ENCODE peak calls at places on chromosomes 1 and 21, in five cellular contexts. One of them, this sample, is unnamed.

GRCh38 chr1:22772054-22772453 is 61.4 kb downstream of the EPHB2 start:
- DNase-seq in ovary: no peak
- DNase-seq in kidney epithelial cell: no peak
- DNase-seq in heart left ventricle: no peak
- DNase-seq in epithelial cell of esophagus: no peak
- DNase-seq in this sample: no peak

GRCh38 chr1:52769346-52770033 is 43.2 kb downstream of the ZYG11B start:
- DNase-seq in ovary: no peak
- DNase-seq in kidney epithelial cell: no peak
- DNase-seq in heart left ventricle: no peak
- DNase-seq in epithelial cell of esophagus: no peak
- DNase-seq in this sample: no peak

GRCh38 chr1:54329337-54329954 is 76.7 kb downstream of the SSBP3 start:
- DNase-seq in ovary: no peak
- DNase-seq in kidney epithelial cell: no peak
- DNase-seq in heart left ventricle: no peak
- DNase-seq in epithelial cell of esophagus: peak
- DNase-seq in this sample: no peak

GRCh38 chr1:87045757-87046422 is 131.5 kb downstream of the HS2ST1 start:
- DNase-seq in ovary: no peak
- DNase-seq in kidney epithelial cell: no peak
- DNase-seq in heart left ventricle: no peak
- DNase-seq in epithelial cell of esophagus: no peak
- DNase-seq in this sample: no peak

GRCh38 chr1:11051781-11052510 is 4.9 kb upstream of the MASP2 start:
- DNase-seq in ovary: no peak
- DNase-seq in kidney epithelial cell: no peak
- DNase-seq in heart left ventricle: no peak
- DNase-seq in epithelial cell of esophagus: no peak
- DNase-seq in this sample: no peak

GRCh38 chr1:7373936-7374760 is 396.9 kb upstream of the VAMP3 start:
- DNase-seq in ovary: no peak
- DNase-seq in kidney epithelial cell: no peak
- DNase-seq in heart left ventricle: no peak
- DNase-seq in epithelial cell of esophagus: no peak
- DNase-seq in this sample: no peak

GRCh38 chr1:100627018-100627716 is 89.2 kb downstream of the GPR88 start:
- DNase-seq in ovary: no peak
- DNase-seq in kidney epithelial cell: no peak
- DNase-seq in heart left ventricle: no peak
- DNase-seq in epithelial cell of esophagus: peak
- DNase-seq in this sample: no peak

GRCh38 chr1:158060001-158060400 is 66.6 kb downstream of the KIRREL1 start:
- DNase-seq in ovary: no peak
- DNase-seq in kidney epithelial cell: no peak
- DNase-seq in heart left ventricle: no peak
- DNase-seq in epithelial cell of esophagus: no peak
- DNase-seq in this sample: no peak

GRCh38 chr1:2637472-2637871 is 4.7 kb upstream of the MMEL1 start:
- DNase-seq in ovary: no peak
- DNase-seq in kidney epithelial cell: no peak
- DNase-seq in heart left ventricle: no peak
- DNase-seq in epithelial cell of esophagus: no peak
- DNase-seq in this sample: no peak

GRCh38 chr1:230112131-230112701 is 45.2 kb downstream of the GALNT2 start:
- DNase-seq in ovary: no peak
- DNase-seq in kidney epithelial cell: no peak
- DNase-seq in heart left ventricle: no peak
- DNase-seq in epithelial cell of esophagus: no peak
- DNase-seq in this sample: no peak

GRCh38 chr1:209160230-209160629 is 423.3 kb upstream of the CAMK1G start:
- DNase-seq in ovary: no peak
- DNase-seq in kidney epithelial cell: no peak
- DNase-seq in heart left ventricle: no peak
- DNase-seq in epithelial cell of esophagus: no peak
- DNase-seq in this sample: no peak

GRCh38 chr21:35648512-35648911 is 411.8 kb downstream of the SETD4 start:
- DNase-seq in ovary: no peak
- DNase-seq in kidney epithelial cell: no peak
- DNase-seq in heart left ventricle: no peak
- DNase-seq in epithelial cell of esophagus: peak
- DNase-seq in this sample: no peak

GRCh38 chr1:59486595-59486994 is 189.7 kb downstream of the FGGY start:
- DNase-seq in ovary: no peak
- DNase-seq in kidney epithelial cell: no peak
- DNase-seq in heart left ventricle: no peak
- DNase-seq in epithelial cell of esophagus: no peak
- DNase-seq in this sample: no peak

GRCh38 chr1:221180694-221181368 is 301.6 kb downstream of the HLX start:
- DNase-seq in ovary: no peak
- DNase-seq in kidney epithelial cell: no peak
- DNase-seq in heart left ventricle: no peak
- DNase-seq in epithelial cell of esophagus: no peak
- DNase-seq in this sample: no peak

GRCh38 chr1:162285149-162285561 is 91.5 kb downstream of the SPATA46 start:
- DNase-seq in ovary: no peak
- DNase-seq in kidney epithelial cell: peak
- DNase-seq in heart left ventricle: peak
- DNase-seq in epithelial cell of esophagus: peak
- DNase-seq in this sample: no peak

GRCh38 chr1:196527941-196528340 is 80.3 kb downstream of the KCNT2 start:
- DNase-seq in ovary: no peak
- DNase-seq in kidney epithelial cell: no peak
- DNase-seq in heart left ventricle: no peak
- DNase-seq in epithelial cell of esophagus: no peak
- DNase-seq in this sample: no peak

GRCh38 chr1:30405081-30405480 is 318.3 kb downstream of the MATN1 start:
- DNase-seq in ovary: no peak
- DNase-seq in kidney epithelial cell: no peak
- DNase-seq in heart left ventricle: no peak
- DNase-seq in epithelial cell of esophagus: no peak
- DNase-seq in this sample: no peak

GRCh38 chr1:1470626-1471388 is 758 bp upstream of the ATAD3B start:
- DNase-seq in ovary: no peak
- DNase-seq in kidney epithelial cell: no peak
- DNase-seq in heart left ventricle: no peak
- DNase-seq in epithelial cell of esophagus: peak
- DNase-seq in this sample: no peak

GRCh38 chr1:83055391-83056170 is 943.4 kb downstream of the TTLL7 start:
- DNase-seq in ovary: no peak
- DNase-seq in kidney epithelial cell: no peak
- DNase-seq in heart left ventricle: no peak
- DNase-seq in epithelial cell of esophagus: peak
- DNase-seq in this sample: no peak

GRCh38 chr1:241440904-241441303 is 78.7 kb downstream of the FH start:
- DNase-seq in ovary: no peak
- DNase-seq in kidney epithelial cell: no peak
- DNase-seq in heart left ventricle: no peak
- DNase-seq in epithelial cell of esophagus: no peak
- DNase-seq in this sample: no peak

GRCh38 chr1:159935719-159936283 is 9.6 kb downstream of the IGSF9 start:
- DNase-seq in ovary: no peak
- DNase-seq in kidney epithelial cell: no peak
- DNase-seq in heart left ventricle: no peak
- DNase-seq in epithelial cell of esophagus: no peak
- DNase-seq in this sample: no peak

GRCh38 chr1:201191723-201192477 is 1.3 kb downstream of the IGFN1 start:
- DNase-seq in ovary: no peak
- DNase-seq in kidney epithelial cell: peak
- DNase-seq in heart left ventricle: no peak
- DNase-seq in epithelial cell of esophagus: peak
- DNase-seq in this sample: peak

GRCh38 chr1:29258974-29259801 is 22.9 kb downstream of the PTPRU start:
- DNase-seq in ovary: no peak
- DNase-seq in kidney epithelial cell: no peak
- DNase-seq in heart left ventricle: no peak
- DNase-seq in epithelial cell of esophagus: no peak
- DNase-seq in this sample: no peak

GRCh38 chr1:54516249-54516920 is 31.6 kb upstream of the ACOT11 start:
- DNase-seq in ovary: no peak
- DNase-seq in kidney epithelial cell: no peak
- DNase-seq in heart left ventricle: no peak
- DNase-seq in epithelial cell of esophagus: peak
- DNase-seq in this sample: no peak

GRCh38 chr21:44962481-44962966 is 22.7 kb downstream of the SLX9 start:
- DNase-seq in ovary: no peak
- DNase-seq in kidney epithelial cell: peak
- DNase-seq in heart left ventricle: peak
- DNase-seq in epithelial cell of esophagus: peak
- DNase-seq in this sample: peak

GRCh38 chr1:178188306-178188705 is 94.4 kb downstream of the RASAL2 start:
- DNase-seq in ovary: no peak
- DNase-seq in kidney epithelial cell: no peak
- DNase-seq in heart left ventricle: no peak
- DNase-seq in epithelial cell of esophagus: no peak
- DNase-seq in this sample: no peak

GRCh38 chr1:226939439-226940028 is 560 bp upstream of the COQ8A start:
- DNase-seq in ovary: peak
- DNase-seq in kidney epithelial cell: no peak
- DNase-seq in heart left ventricle: peak
- DNase-seq in epithelial cell of esophagus: peak
- DNase-seq in this sample: no peak

GRCh38 chr1:240572328-240572727 is 39.6 kb downstream of the GREM2 start:
- DNase-seq in ovary: no peak
- DNase-seq in kidney epithelial cell: no peak
- DNase-seq in heart left ventricle: no peak
- DNase-seq in epithelial cell of esophagus: no peak
- DNase-seq in this sample: no peak

GRCh38 chr1:245419572-245419971 is 264.8 kb downstream of the KIF26B start:
- DNase-seq in ovary: no peak
- DNase-seq in kidney epithelial cell: no peak
- DNase-seq in heart left ventricle: no peak
- DNase-seq in epithelial cell of esophagus: no peak
- DNase-seq in this sample: no peak

GRCh38 chr1:224726783-224727182 is 110.7 kb downstream of the CNIH3 start:
- DNase-seq in ovary: no peak
- DNase-seq in kidney epithelial cell: peak
- DNase-seq in heart left ventricle: no peak
- DNase-seq in epithelial cell of esophagus: peak
- DNase-seq in this sample: peak

GRCh38 chr1:72439036-72439435 is 156.7 kb upstream of the NEGR1 start:
- DNase-seq in ovary: no peak
- DNase-seq in kidney epithelial cell: no peak
- DNase-seq in heart left ventricle: no peak
- DNase-seq in epithelial cell of esophagus: peak
- DNase-seq in this sample: no peak

GRCh38 chr1:88274431-88274830 is 409.6 kb upstream of the PKN2 start:
- DNase-seq in ovary: no peak
- DNase-seq in kidney epithelial cell: no peak
- DNase-seq in heart left ventricle: no peak
- DNase-seq in epithelial cell of esophagus: no peak
- DNase-seq in this sample: no peak

GRCh38 chr1:45300669-45300997 is 26.1 kb upstream of the HPDL start:
- DNase-seq in ovary: no peak
- DNase-seq in kidney epithelial cell: no peak
- DNase-seq in heart left ventricle: no peak
- DNase-seq in epithelial cell of esophagus: no peak
- DNase-seq in this sample: no peak
- TF ChIP-seq CTCF in ovary: no peak
- TF ChIP-seq CTCF in kidney epithelial cell: no peak
- TF ChIP-seq CTCF in heart left ventricle: no peak
- TF ChIP-seq CTCF in epithelial cell of esophagus: no peak
- TF ChIP-seq CTCF in this sample: no peak

DNA sequence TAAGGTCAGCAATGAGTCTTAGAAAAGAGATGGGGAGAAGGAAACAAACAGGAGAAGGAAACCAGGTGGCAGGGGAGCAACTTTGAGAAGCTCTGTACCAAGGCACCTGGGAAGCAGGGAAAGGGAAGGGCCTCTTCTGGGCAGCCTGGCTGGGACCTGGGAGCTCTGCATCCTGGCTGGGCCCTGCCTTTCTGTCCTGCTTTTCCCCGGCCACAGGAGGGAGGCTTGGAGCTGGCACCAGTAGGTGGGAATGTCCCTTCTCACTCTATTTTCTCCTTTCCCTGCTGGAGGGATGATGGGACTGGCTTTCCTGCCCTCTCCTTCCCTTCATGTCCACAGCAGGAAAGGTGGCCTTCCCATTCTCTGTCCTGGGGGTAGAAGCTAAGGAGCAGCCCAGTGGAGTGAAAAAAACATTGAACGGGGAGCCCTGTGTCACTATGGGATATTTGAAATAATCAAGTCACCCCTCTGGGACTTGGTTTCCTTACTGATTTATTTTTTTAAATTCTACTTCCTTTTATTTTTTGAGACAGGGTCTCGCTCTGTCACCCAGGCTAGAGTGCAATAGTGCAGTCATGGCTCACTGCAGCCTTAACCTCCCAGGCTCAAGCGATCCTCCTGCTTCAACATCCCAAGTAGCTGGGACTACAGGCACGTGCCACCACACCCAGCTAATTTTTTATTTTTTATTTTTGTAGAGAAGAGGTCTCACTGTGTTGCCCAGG is 5.1 kb upstream of the NES start:
- DNase-seq in ovary: no peak
- DNase-seq in kidney epithelial cell: no peak
- DNase-seq in heart left ventricle: no peak
- DNase-seq in epithelial cell of esophagus: no peak
- DNase-seq in this sample: no peak
- H3K4me3 ChIP-seq in ovary: no peak
- H3K4me3 ChIP-seq in kidney epithelial cell: no peak
- H3K4me3 ChIP-seq in heart left ventricle: no peak
- H3K4me3 ChIP-seq in epithelial cell of esophagus: no peak
- H3K4me3 ChIP-seq in this sample: no peak

GRCh38 chr1:233725423-233725822 is 111.5 kb downstream of the KCNK1 start:
- DNase-seq in ovary: no peak
- DNase-seq in kidney epithelial cell: no peak
- DNase-seq in heart left ventricle: no peak
- DNase-seq in epithelial cell of esophagus: no peak
- DNase-seq in this sample: no peak
- TF ChIP-seq CTCF in ovary: no peak
- TF ChIP-seq CTCF in kidney epithelial cell: no peak
- TF ChIP-seq CTCF in heart left ventricle: no peak
- TF ChIP-seq CTCF in epithelial cell of esophagus: no peak
- TF ChIP-seq CTCF in this sample: no peak

GRCh38 chr1:21331752-21332480 is 41.7 kb upstream of the ECE1 start:
- DNase-seq in ovary: peak
- DNase-seq in kidney epithelial cell: no peak
- DNase-seq in heart left ventricle: no peak
- DNase-seq in epithelial cell of esophagus: no peak
- DNase-seq in this sample: no peak
- H3K4me3 ChIP-seq in ovary: no peak
- H3K4me3 ChIP-seq in kidney epithelial cell: no peak
- H3K4me3 ChIP-seq in heart left ventricle: no peak
- H3K4me3 ChIP-seq in epithelial cell of esophagus: no peak
- H3K4me3 ChIP-seq in this sample: no peak

DNA sequence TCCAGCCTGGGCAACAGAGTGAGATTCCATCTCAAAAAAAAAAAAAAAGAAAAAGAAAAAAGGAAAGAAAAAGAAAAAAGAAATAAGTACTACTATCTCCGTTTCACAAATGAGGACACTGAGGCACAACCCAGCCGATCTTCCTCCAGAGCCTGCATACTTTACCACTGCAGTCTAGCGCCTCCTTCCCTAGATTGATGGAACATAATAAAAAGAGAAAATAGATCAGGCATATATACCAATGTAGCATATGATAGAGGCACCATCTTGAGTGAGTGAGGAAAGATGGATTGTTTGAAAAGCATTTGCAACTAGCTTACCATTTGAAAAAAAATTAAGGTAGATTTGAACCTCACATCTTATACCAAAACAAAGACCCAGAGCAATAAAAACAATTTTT is 5.2 kb upstream of the DPM3 start:
- DNase-seq in ovary: no peak
- DNase-seq in kidney epithelial cell: no peak
- DNase-seq in heart left ventricle: no peak
- DNase-seq in epithelial cell of esophagus: no peak
- DNase-seq in this sample: no peak
- TF ChIP-seq CTCF in ovary: no peak
- TF ChIP-seq CTCF in kidney epithelial cell: no peak
- TF ChIP-seq CTCF in heart left ventricle: no peak
- TF ChIP-seq CTCF in epithelial cell of esophagus: no peak
- TF ChIP-seq CTCF in this sample: peak